ENCODE peak calls at places on chromosomes 4 and X, in four cellular contexts. J is A673; Y is CD8-positive, alpha-beta T cell; K is tibial nerve. S is an unnamed sample.

GRCh38 chr4:99099311-99099710 is 10.7 kb upstream of the ADH5 start:
- DNase-seq in J (no peak), Y (no peak), K (no peak), S (no peak)

GRCh38 chr4:165514739-165515138 is 135.9 kb downstream of the CPE start:
- DNase-seq in J (no peak), Y (no peak), K (no peak), S (no peak)

GRCh38 chrX:49198540-49199314 is 1.3 kb downstream of the SYP start:
- DNase-seq in J (no peak), Y (no peak), K (no peak), S (no peak)

GRCh38 chr4:119136541-119136940 is 909 bp downstream of the MYOZ2 start:
- DNase-seq in J (peak; percentile 26), Y (no peak), K (no peak), S (no peak)

GRCh38 chr4:123777297-123777859 is 380.8 kb downstream of the SPRY1 start:
- DNase-seq in J (no peak), Y (no peak), K (no peak), S (no peak)

GRCh38 chr4:139972305-139972704 is 181.7 kb downstream of the MAML3 start:
- DNase-seq in J (no peak), Y (no peak), K (no peak), S (no peak)

GRCh38 chrX:19624754-19625153 is 109.4 kb upstream of the MAP3K15 start:
- DNase-seq in J (no peak), Y (no peak), K (no peak), S (no peak)

GRCh38 chr4:181323061-181323460 is 920.1 kb upstream of the TENM3 start:
- DNase-seq in J (no peak), Y (no peak), K (no peak), S (no peak)

GRCh38 chrX:45749375-45749774 is 548.7 kb upstream of the DIPK2B start:
- DNase-seq in J (peak; percentile 27), Y (no peak), K (no peak), S (no peak)

GRCh38 chr4:2045518-2045951 is 13.6 kb upstream of the NAT8L start:
- DNase-seq in J (no peak), Y (no peak), K (no peak), S (no peak)

GRCh38 chrX:153667931-153668396 is 5.6 kb downstream of the PNCK start:
- DNase-seq in J (peak; percentile 88), Y (peak; percentile 59), K (peak; percentile 71), S (no peak)

GRCh38 chr4:96598465-96598864 is 758.6 kb downstream of the PDHA2 start:
- DNase-seq in J (no peak), Y (no peak), K (no peak), S (no peak)

GRCh38 chr4:106140601-106141000 is 175.4 kb downstream of the TBCK start:
- DNase-seq in J (peak; percentile 8), Y (no peak), K (no peak), S (no peak)

GRCh38 chr4:492412-492811 is 6.5 kb downstream of the ZNF721 start:
- DNase-seq in J (no peak), Y (no peak), K (no peak), S (no peak)

GRCh38 chr4:8229341-8229975 is 30.4 kb downstream of the SH3TC1 start:
- DNase-seq in J (no peak), Y (no peak), K (no peak), S (no peak)

GRCh38 chr4:8227201-8227770 is 28.2 kb downstream of the SH3TC1 start:
- DNase-seq in J (no peak), Y (no peak), K (no peak), S (no peak)

GRCh38 chr4:8228319-8229250 is 29.5 kb downstream of the SH3TC1 start:
- DNase-seq in J (peak; percentile 24), Y (peak; percentile 47), K (peak; percentile 61), S (peak; percentile 42)

GRCh38 chr4:8225704-8226443 is 26.8 kb downstream of the SH3TC1 start:
- DNase-seq in J (no peak), Y (no peak), K (no peak), S (no peak)

GRCh38 chr4:8227771-8228318 is 28.8 kb downstream of the SH3TC1 start:
- DNase-seq in J (no peak), Y (no peak), K (no peak), S (no peak)
- H3K4me1 ChIP-seq in J (peaks cover 21% of the 10 kb centered on the region), Y (peaks cover 59% of the 10 kb centered on the region), K (peaks cover 17% of the 10 kb centered on the region), S (peaks cover 46% of the 10 kb centered on the region)

DNA sequence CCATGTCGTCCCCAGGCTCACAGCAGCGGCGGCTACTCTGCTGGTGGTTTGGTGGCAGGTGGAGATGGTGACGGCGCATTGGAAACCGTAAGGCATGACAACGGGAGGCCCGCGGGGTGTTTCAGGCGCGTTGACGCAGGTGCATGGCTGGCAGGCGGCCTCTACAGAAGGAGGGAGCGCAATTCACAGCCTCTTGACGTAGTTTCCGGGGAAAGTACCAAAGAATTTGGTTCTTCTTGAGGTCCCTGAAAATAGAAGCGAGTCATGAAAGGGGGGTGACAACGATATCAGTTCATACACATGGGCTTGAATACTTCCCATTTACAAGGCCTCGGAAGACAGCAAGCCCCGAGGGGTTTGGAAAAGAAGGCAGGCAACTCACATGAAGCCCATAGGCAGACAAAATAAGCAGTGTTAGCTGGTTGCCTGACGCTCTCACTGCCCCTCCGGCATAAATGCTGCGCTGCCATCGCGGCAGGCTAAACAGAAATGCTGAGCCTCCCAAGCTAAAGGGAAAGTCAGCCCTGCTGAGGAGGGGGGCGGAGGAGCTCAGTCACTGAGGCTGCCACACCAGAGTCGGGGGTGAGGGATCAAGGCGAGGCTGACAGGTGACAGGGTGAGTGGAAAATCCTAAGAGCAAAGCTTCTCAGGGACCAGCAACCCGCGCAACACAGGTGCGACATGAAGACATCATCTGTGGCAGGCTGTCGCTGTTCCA is 52.3 kb upstream of the PDLIM3 start:
- DNase-seq in J (no peak), Y (peak; percentile 39), K (no peak), S (no peak)
- TF ChIP-seq CTCF in J (no peak), Y (no peak), K (no peak), S (no peak)

GRCh38 chr4:54062392-54062791 is 2.0 kb downstream of the CHIC2 start:
- DNase-seq in J (no peak), Y (no peak), K (no peak), S (no peak)
- H3K4me1 ChIP-seq in J (peaks cover 4% of the 10 kb centered on the region), Y (peaks cover 47% of the 10 kb centered on the region), K (peaks cover 58% of the 10 kb centered on the region), S (peaks cover 54% of the 10 kb centered on the region)

DNA sequence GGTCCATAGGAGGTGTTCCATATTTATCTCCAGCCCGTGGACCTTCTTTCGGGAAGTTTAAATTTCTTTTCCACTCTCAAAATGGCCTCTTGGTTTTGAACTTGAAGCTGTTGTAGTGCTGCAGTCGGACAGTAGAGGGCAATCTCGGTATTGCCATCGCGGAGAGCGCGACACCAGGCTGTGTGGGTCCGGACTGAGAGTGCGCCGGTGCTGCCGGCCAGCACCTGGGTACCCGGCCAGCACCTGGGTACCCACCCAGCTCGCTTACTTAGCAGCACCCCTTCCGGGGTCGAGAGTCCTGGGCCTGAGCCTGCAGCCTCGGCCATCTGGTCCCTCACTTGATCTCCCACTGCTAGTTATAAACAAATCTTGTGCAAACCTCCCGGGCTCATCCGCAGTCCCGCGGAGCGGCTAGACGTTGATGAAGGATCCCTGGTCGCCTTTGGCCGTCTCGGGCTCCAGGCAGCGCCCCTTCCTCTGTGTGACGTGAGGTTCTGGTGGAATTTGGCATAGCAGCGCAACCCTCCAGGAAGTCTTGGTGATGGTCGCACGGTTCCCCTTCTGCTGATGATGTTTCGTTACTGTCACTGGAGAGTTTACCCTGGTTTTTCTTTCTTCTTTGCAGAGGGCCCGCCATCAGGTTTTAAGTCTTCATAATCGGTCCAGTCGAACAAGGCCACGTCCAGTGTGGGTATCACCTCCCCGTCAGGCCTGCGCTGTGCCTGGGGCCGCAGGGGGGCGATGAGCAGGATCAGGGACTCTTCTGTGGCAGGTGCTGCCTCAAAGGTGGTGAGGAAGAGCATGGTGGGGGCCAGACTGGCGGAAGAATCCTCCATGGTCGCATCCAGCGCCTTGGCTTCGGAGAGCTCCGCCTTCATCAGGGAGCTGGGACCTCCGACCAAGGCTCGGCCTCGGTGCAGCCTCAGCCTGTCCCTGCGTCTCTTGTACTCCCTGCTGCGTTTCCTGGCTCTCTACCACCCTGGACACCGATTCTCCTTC is 17.8 kb downstream of the FAM9A start:
- DNase-seq in J (peak; percentile 46), Y (no peak), K (no peak), S (no peak)
- TF ChIP-seq CTCF in J (peak; percentile 77), Y (peak; percentile 35), K (no peak), S (peak; percentile 35)

S was measured in esophagus squamous epithelium.